ENCODE peak calls at places on chromosomes 11 and 22, in seven cellular contexts. One of them, this sample, is unnamed.
A peak's percentile ranks its signal among the peaks of the same experiment; 100 is the strongest.

GRCh38 chr22:36546932-36547331 is 18.0 kb upstream of the EIF3D start:
- DNase-seq in GM23248: peak; percentile 96
- DNase-seq in PC-3: peak; percentile 93
- DNase-seq in cardiac muscle cell: no peak
- DNase-seq in right lobe of liver: no peak
- DNase-seq in IMR-90: peak; percentile 92
- DNase-seq in sigmoid colon: no peak
- DNase-seq in this sample: peak; percentile 67

GRCh38 chr11:122778148-122778547 is 60.2 kb upstream of the CRTAM start:
- DNase-seq in GM23248: peak; percentile 70
- DNase-seq in PC-3: peak; percentile 44
- DNase-seq in cardiac muscle cell: no peak
- DNase-seq in right lobe of liver: no peak
- DNase-seq in IMR-90: peak; percentile 65
- DNase-seq in sigmoid colon: no peak
- DNase-seq in this sample: no peak

GRCh38 chr11:83374311-83374710 is 88.1 kb upstream of the CCDC90B start:
- DNase-seq in GM23248: no peak
- DNase-seq in PC-3: no peak
- DNase-seq in cardiac muscle cell: no peak
- DNase-seq in right lobe of liver: no peak
- DNase-seq in IMR-90: no peak
- DNase-seq in sigmoid colon: no peak
- DNase-seq in this sample: no peak

GRCh38 chr11:30545507-30545906 is 40.6 kb downstream of the MPPED2 start:
- DNase-seq in GM23248: no peak
- DNase-seq in PC-3: no peak
- DNase-seq in cardiac muscle cell: no peak
- DNase-seq in right lobe of liver: peak; percentile 38
- DNase-seq in IMR-90: no peak
- DNase-seq in sigmoid colon: no peak
- DNase-seq in this sample: no peak

GRCh38 chr11:77602385-77603105 is 12.8 kb downstream of the AQP11 start:
- DNase-seq in GM23248: peak; percentile 89
- DNase-seq in PC-3: peak; percentile 97
- DNase-seq in cardiac muscle cell: peak; percentile 5
- DNase-seq in right lobe of liver: no peak
- DNase-seq in IMR-90: peak; percentile 90
- DNase-seq in sigmoid colon: no peak
- DNase-seq in this sample: peak; percentile 87

GRCh38 chr11:129375731-129376657 is at the start of gene BARX2:
- DNase-seq in GM23248: peak; percentile 86
- DNase-seq in PC-3: peak; percentile 86
- DNase-seq in cardiac muscle cell: peak; percentile 89
- DNase-seq in right lobe of liver: peak; percentile 61
- DNase-seq in IMR-90: peak; percentile 54
- DNase-seq in sigmoid colon: no peak
- DNase-seq in this sample: peak; percentile 40

GRCh38 chr11:80024119-80024518 is 583.3 kb upstream of the TENM4 start:
- DNase-seq in GM23248: no peak
- DNase-seq in PC-3: no peak
- DNase-seq in cardiac muscle cell: no peak
- DNase-seq in right lobe of liver: no peak
- DNase-seq in IMR-90: no peak
- DNase-seq in sigmoid colon: no peak
- DNase-seq in this sample: no peak

GRCh38 chr11:118437736-118438125 is 1.4 kb downstream of the KMT2A start:
- DNase-seq in GM23248: peak; percentile 56
- DNase-seq in PC-3: peak; percentile 44
- DNase-seq in cardiac muscle cell: peak; percentile 38
- DNase-seq in right lobe of liver: peak; percentile 58
- DNase-seq in IMR-90: peak; percentile 13
- DNase-seq in sigmoid colon: peak; percentile 67
- DNase-seq in this sample: no peak

GRCh38 chr11:72015511-72016061 is 16.9 kb downstream of the IL18BP start:
- DNase-seq in GM23248: peak; percentile 40
- DNase-seq in PC-3: peak; percentile 42
- DNase-seq in cardiac muscle cell: peak; percentile 39
- DNase-seq in right lobe of liver: no peak
- DNase-seq in IMR-90: peak; percentile 24
- DNase-seq in sigmoid colon: no peak
- DNase-seq in this sample: no peak

GRCh38 chr22:47484960-47485571 is 722.6 kb downstream of the TBC1D22A start:
- DNase-seq in GM23248: no peak
- DNase-seq in PC-3: no peak
- DNase-seq in cardiac muscle cell: no peak
- DNase-seq in right lobe of liver: no peak
- DNase-seq in IMR-90: no peak
- DNase-seq in sigmoid colon: no peak
- DNase-seq in this sample: no peak

GRCh38 chr11:45828996-45829395 is 18.3 kb upstream of the CRY2 start:
- DNase-seq in GM23248: no peak
- DNase-seq in PC-3: no peak
- DNase-seq in cardiac muscle cell: no peak
- DNase-seq in right lobe of liver: no peak
- DNase-seq in IMR-90: no peak
- DNase-seq in sigmoid colon: no peak
- DNase-seq in this sample: no peak

GRCh38 chr11:125258626-125259025 is 94.1 kb downstream of the PKNOX2 start:
- DNase-seq in GM23248: peak; percentile 39
- DNase-seq in PC-3: no peak
- DNase-seq in cardiac muscle cell: no peak
- DNase-seq in right lobe of liver: no peak
- DNase-seq in IMR-90: no peak
- DNase-seq in sigmoid colon: no peak
- DNase-seq in this sample: no peak

GRCh38 chr11:70942593-70942992 is 309.8 kb downstream of the SHANK2 start:
- DNase-seq in GM23248: no peak
- DNase-seq in PC-3: no peak
- DNase-seq in cardiac muscle cell: no peak
- DNase-seq in right lobe of liver: no peak
- DNase-seq in IMR-90: no peak
- DNase-seq in sigmoid colon: no peak
- DNase-seq in this sample: no peak

GRCh38 chr11:19714093-19714386 is 1.4 kb downstream of the NAV2 start:
- DNase-seq in GM23248: peak; percentile 61
- DNase-seq in PC-3: peak; percentile 16
- DNase-seq in cardiac muscle cell: no peak
- DNase-seq in right lobe of liver: no peak
- DNase-seq in IMR-90: peak; percentile 19
- DNase-seq in sigmoid colon: peak; percentile 78
- DNase-seq in this sample: no peak

GRCh38 chr22:31126128-31126868 is 3.5 kb downstream of the INPP5J start:
- DNase-seq in GM23248: no peak
- DNase-seq in PC-3: no peak
- DNase-seq in cardiac muscle cell: no peak
- DNase-seq in right lobe of liver: no peak
- DNase-seq in IMR-90: no peak
- DNase-seq in sigmoid colon: no peak
- DNase-seq in this sample: no peak

GRCh38 chr11:114279778-114280532 is 16.2 kb upstream of the NNMT start:
- DNase-seq in GM23248: peak; percentile 83
- DNase-seq in PC-3: peak; percentile 75
- DNase-seq in cardiac muscle cell: no peak
- DNase-seq in right lobe of liver: no peak
- DNase-seq in IMR-90: peak; percentile 61
- DNase-seq in sigmoid colon: no peak
- DNase-seq in this sample: peak; percentile 77

GRCh38 chr11:125950178-125950490 is 4.3 kb downstream of the VSIG10L2 start:
- DNase-seq in GM23248: no peak
- DNase-seq in PC-3: no peak
- DNase-seq in cardiac muscle cell: no peak
- DNase-seq in right lobe of liver: no peak
- DNase-seq in IMR-90: no peak
- DNase-seq in sigmoid colon: no peak
- DNase-seq in this sample: no peak

GRCh38 chr11:80182906-80183305 is 742.1 kb upstream of the TENM4 start:
- DNase-seq in GM23248: no peak
- DNase-seq in PC-3: no peak
- DNase-seq in cardiac muscle cell: no peak
- DNase-seq in right lobe of liver: no peak
- DNase-seq in IMR-90: no peak
- DNase-seq in sigmoid colon: no peak
- DNase-seq in this sample: peak; percentile 25

GRCh38 chr22:49417326-49417725 is 410.3 kb downstream of the BRD1 start:
- DNase-seq in GM23248: no peak
- DNase-seq in PC-3: no peak
- DNase-seq in cardiac muscle cell: no peak
- DNase-seq in right lobe of liver: no peak
- DNase-seq in IMR-90: no peak
- DNase-seq in sigmoid colon: no peak
- DNase-seq in this sample: no peak
- H3K4me3 ChIP-seq in GM23248: no peak overlapping the region
- H3K4me3 ChIP-seq in PC-3: no peak overlapping the region
- H3K4me3 ChIP-seq in cardiac muscle cell: no peak overlapping the region
- H3K4me3 ChIP-seq in right lobe of liver: no peak overlapping the region
- H3K4me3 ChIP-seq in IMR-90: no peak overlapping the region
- H3K4me3 ChIP-seq in sigmoid colon: no peak overlapping the region
- H3K4me3 ChIP-seq in this sample: no peak overlapping the region

DNA sequence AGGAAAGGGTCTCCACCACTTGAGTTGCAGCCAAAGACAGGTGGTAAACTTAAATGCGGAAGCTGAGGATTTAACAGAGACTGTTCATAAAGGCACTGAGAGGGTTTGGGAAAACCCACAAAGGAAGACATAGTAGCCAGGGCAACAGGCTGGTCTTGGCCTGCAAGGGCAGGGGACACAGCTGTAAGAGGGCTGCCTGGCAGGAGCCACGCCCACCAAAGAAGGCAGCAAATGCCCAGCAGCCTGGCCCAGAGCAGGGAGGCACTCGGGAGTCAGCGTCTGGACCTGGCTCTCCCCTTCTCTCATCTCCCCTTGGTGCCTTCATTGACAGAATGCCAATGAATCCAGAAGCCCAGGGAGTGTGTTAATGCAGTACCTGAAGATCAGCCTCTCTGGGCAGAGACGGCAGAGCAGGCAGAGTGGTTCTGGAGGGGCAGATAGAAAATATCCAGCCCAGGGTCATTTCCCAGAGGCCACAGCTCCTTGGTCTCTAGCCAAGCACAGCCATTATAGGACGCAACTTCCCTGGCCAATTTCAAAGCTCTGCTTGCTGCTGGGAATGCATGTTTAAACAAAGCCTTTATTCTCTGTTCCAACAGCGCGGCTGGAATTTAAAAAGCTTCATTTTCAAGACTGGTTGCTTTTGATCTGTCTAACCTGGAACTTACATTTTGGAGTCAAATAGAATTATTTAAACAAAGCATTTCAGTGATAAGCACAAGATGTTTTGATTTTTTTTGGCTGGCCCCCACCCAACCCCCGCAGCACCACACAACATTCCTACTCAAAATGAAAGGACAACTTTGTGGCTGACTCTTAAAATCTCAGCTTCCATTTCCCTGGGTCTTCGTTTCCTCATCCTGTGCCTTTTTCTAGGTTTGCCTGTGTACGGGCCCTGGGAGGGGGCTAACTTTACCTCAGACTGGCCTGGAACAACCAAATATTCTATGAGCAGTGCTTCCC is 125.6 kb upstream of the LMO1 start:
- DNase-seq in GM23248: no peak
- DNase-seq in PC-3: no peak
- DNase-seq in cardiac muscle cell: no peak
- DNase-seq in right lobe of liver: no peak
- DNase-seq in IMR-90: no peak
- DNase-seq in sigmoid colon: no peak
- DNase-seq in this sample: no peak
- H3K4me3 ChIP-seq in GM23248: no peak overlapping the region
- H3K4me3 ChIP-seq in PC-3: no peak overlapping the region
- H3K4me3 ChIP-seq in cardiac muscle cell: no peak overlapping the region
- H3K4me3 ChIP-seq in right lobe of liver: no peak overlapping the region
- H3K4me3 ChIP-seq in IMR-90: no peak overlapping the region
- H3K4me3 ChIP-seq in sigmoid colon: peak overlapping the region; percentile 31
- H3K4me3 ChIP-seq in this sample: no peak overlapping the region

DNA sequence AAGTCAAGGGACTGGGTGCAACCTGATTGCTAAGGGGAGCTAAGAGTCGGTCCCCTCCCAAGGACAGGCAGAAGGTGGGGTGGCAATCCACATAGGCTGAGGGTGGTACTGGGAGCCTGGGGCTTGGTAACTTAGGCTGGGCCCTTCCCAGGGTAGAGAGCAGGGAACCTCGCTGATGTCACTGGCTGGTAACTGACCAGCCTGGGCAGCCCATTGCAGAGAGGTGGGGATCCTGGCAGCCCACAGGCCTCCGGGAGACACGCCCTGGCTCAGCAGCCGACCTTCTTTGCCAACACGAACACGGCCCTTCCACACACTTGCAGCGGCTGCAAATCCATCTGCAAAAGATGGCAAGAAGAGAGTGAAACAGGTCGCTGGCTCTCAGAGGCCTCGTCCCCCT is 25.4 kb downstream of the A4GALT start:
- DNase-seq in GM23248: peak; percentile 14
- DNase-seq in PC-3: no peak
- DNase-seq in cardiac muscle cell: no peak
- DNase-seq in right lobe of liver: no peak
- DNase-seq in IMR-90: no peak
- DNase-seq in sigmoid colon: no peak
- DNase-seq in this sample: no peak
- H3K4me3 ChIP-seq in GM23248: no peak overlapping the region
- H3K4me3 ChIP-seq in PC-3: no peak overlapping the region
- H3K4me3 ChIP-seq in cardiac muscle cell: no peak overlapping the region
- H3K4me3 ChIP-seq in right lobe of liver: no peak overlapping the region
- H3K4me3 ChIP-seq in IMR-90: no peak overlapping the region
- H3K4me3 ChIP-seq in sigmoid colon: no peak overlapping the region
- H3K4me3 ChIP-seq in this sample: no peak overlapping the region

GRCh38 chr11:76382209-76382608 is 1.1 kb downstream of the GVQW3 start:
- DNase-seq in GM23248: peak; percentile 9
- DNase-seq in PC-3: no peak
- DNase-seq in cardiac muscle cell: no peak
- DNase-seq in right lobe of liver: no peak
- DNase-seq in IMR-90: no peak
- DNase-seq in sigmoid colon: no peak
- DNase-seq in this sample: no peak
- H3K4me3 ChIP-seq in GM23248: peak overlapping the region; percentile 93
- H3K4me3 ChIP-seq in PC-3: peak overlapping the region; percentile 73
- H3K4me3 ChIP-seq in cardiac muscle cell: peak overlapping the region; percentile 74
- H3K4me3 ChIP-seq in right lobe of liver: no peak overlapping the region
- H3K4me3 ChIP-seq in IMR-90: no peak overlapping the region
- H3K4me3 ChIP-seq in sigmoid colon: no peak overlapping the region
- H3K4me3 ChIP-seq in this sample: peak overlapping the region; percentile 28

This sample was measured in AG10803.